ENCODE peak calls at places on chromosomes 11 and 22, in nine cellular contexts. Y, V, H, W, D, P, J, S and M are unnamed samples. For H3K4me1, the result is how much of the 10 kb centered on the place peaks cover.

GRCh38 chr11:27213232-27213660 is 149.8 kb downstream of the CCDC34 start:
- DNase-seq in Y (peak), V (no peak), H (no peak), W (no peak), D (no peak), P (no peak), J (no peak), S (no peak), M (no peak)

GRCh38 chr11:45993438-45994064 is 71.1 kb downstream of the LARGE2 start:
- DNase-seq in Y (no peak), V (no peak), H (no peak), W (peak), D (no peak), P (peak), J (peak), S (no peak), M (no peak)

GRCh38 chr11:10382518-10382917 is 72.5 kb upstream of the AMPD3 start:
- DNase-seq in Y (no peak), V (peak), H (no peak), W (no peak), D (no peak), P (no peak), J (no peak), S (no peak), M (peak)

GRCh38 chr11:67437082-67437821 is at the start of gene PTPRCAP:
- DNase-seq in Y (no peak), V (peak), H (peak), W (no peak), D (no peak), P (no peak), J (no peak), S (no peak), M (no peak)

GRCh38 chr11:102197759-102198158 is 87.5 kb downstream of the YAP1 start:
- DNase-seq in Y (no peak), V (no peak), H (no peak), W (no peak), D (no peak), P (no peak), J (no peak), S (no peak), M (no peak)

GRCh38 chr11:65873280-65874156 is 918 bp upstream of the EFEMP2 start:
- DNase-seq in Y (peak), V (peak), H (peak), W (peak), D (peak), P (peak), J (peak), S (peak), M (peak)

GRCh38 chr11:129815596-129816461 is at the start of gene TMEM45B:
- DNase-seq in Y (no peak), V (no peak), H (peak), W (no peak), D (peak), P (no peak), J (no peak), S (no peak), M (no peak)

GRCh38 chr11:62976109-62976508 is 8.7 kb downstream of the SLC22A6 start:
- DNase-seq in Y (no peak), V (peak), H (no peak), W (no peak), D (no peak), P (no peak), J (no peak), S (no peak), M (no peak)

GRCh38 chr11:36453678-36454077 is 56.4 kb downstream of the TRAF6 start:
- DNase-seq in Y (no peak), V (peak), H (no peak), W (no peak), D (no peak), P (no peak), J (no peak), S (no peak), M (no peak)

GRCh38 chr11:36455658-36456111 is 54.4 kb downstream of the TRAF6 start:
- DNase-seq in Y (peak), V (no peak), H (peak), W (peak), D (peak), P (peak), J (peak), S (peak), M (peak)

GRCh38 chr11:36452987-36453386 is 57.1 kb downstream of the TRAF6 start:
- DNase-seq in Y (no peak), V (no peak), H (no peak), W (no peak), D (no peak), P (no peak), J (no peak), S (no peak), M (no peak)

GRCh38 chr11:36454991-36455611 is 55.0 kb downstream of the TRAF6 start:
- DNase-seq in Y (no peak), V (no peak), H (no peak), W (no peak), D (no peak), P (peak), J (no peak), S (no peak), M (no peak)

GRCh38 chr11:36454551-36454950 is 55.5 kb downstream of the TRAF6 start:
- DNase-seq in Y (no peak), V (no peak), H (no peak), W (no peak), D (no peak), P (no peak), J (no peak), S (no peak), M (no peak)
- H3K4me1 ChIP-seq in Y (under half), V (under half), H (under half), W (under half), D (under half), P (half or more), J (under half), S (under half), M (under half)

DNA sequence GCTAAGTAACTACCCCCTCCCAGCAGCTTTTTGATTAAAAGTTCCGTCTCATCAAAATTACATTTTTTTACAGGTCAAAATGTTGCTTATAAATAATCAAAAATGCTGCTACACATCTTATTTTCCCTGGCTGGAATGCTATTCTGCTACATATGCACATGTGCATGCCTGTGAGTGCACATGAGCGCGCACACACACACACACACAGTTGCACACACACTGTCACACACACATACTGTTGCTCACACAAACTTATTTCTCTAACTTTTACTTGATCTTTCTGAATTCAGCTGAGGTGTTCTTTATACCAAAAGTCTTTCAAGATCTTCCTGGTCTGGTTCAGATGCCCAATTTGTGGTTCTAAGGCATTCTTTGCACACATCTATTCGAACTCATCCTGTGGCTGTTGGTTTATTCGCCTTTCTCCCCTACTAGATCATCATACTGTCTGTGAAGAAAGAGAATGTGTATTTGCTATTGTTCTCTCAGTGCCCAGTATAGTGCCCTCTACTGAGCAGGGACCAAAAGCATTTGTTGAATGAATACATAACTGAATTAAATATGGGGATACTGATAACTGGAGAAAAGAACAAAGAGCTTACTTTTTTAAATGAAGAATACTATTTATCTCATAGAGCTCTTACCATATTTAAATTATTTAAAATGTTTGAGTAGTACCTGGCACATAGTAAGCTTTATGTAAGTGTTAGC is 68.1 kb upstream of the CCDC179 start:
- DNase-seq in Y (no peak), V (no peak), H (no peak), W (no peak), D (no peak), P (no peak), J (no peak), S (no peak), M (no peak)
- TF ChIP-seq CTCF in Y (no peak), V (peak), H (no peak), W (no peak), D (peak), P (no peak), J (no peak), S (no peak), M (no peak)

DNA sequence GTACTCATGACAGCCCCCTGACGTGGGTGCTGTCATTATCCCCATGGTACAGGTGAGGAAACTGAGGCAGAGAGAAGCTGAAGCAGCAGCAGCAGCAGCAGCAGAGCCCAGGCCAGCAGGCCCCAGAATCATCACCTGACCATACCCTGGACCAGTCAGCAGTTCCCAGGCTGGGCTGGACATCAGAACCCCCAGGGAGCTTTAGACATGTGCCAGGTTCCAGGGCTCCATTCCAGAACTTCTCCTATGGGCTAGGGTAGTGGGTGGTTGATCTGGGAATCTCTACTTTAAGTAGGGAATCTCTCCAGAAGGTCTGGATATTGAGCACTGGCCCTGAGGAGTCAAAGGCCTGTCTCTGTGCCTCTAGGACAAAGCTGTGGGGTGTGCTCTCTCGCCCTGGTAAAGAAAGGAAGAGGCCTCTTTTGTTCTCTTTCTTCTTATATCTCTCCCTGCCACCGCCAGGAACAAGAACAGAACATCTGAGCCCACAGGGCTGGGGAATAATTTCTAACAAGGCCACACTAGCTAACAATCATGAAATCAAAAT is 26.6 kb downstream of the MAFF start:
- DNase-seq in Y (no peak), V (no peak), H (no peak), W (no peak), D (no peak), P (no peak), J (no peak), S (no peak), M (no peak)
- H3K4me1 ChIP-seq in Y (under half), V (under half), H (under half), W (under half), D (under half), P (under half), J (under half), S (under half), M (under half)

DNA sequence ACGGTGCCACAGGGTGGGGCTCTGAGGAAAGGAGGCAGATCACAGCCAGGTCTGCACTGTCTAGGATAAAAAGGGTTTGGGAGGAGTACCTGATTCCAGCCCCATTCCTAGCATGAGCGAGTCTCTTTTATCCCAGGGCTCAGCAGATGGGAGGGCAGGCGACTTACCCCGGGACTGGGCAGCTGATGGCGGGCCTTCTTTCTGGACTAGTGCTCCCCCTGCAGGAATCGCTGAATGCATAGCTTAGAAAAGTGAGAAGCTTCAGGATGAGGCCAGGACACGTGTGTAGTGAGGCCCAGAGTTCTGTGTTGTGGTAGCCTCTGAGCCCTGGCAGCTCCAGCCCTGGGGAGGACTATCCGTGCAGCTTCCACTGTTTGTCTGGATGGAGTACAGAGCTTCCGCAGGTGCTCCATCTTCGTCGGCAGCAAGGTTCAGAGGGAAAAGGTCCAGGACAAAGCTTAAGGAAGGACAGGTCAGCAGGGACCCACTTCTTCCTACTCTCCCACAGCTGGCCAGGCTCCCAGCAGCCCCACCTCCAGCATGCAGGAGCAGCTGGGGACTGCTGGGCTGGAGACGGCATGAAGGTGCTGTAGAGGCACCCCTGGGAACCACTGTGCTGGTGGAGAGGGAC is 30.4 kb downstream of the COMMD9 start:
- DNase-seq in Y (peak), V (peak), H (no peak), W (peak), D (peak), P (peak), J (peak), S (peak), M (peak)
- TF ChIP-seq CTCF in Y (peak), V (peak), H (no peak), W (peak), D (peak), P (peak), J (no peak), S (peak), M (no peak)

GRCh38 chr11:13318498-13319295 is 41.1 kb downstream of the BMAL1 start:
- DNase-seq in Y (no peak), V (no peak), H (no peak), W (no peak), D (no peak), P (no peak), J (no peak), S (no peak), M (no peak)
- H3K4me1 ChIP-seq in Y (under half), V (under half), H (under half), W (under half), D (under half), P (half or more), J (under half), S (under half), M (under half)

GRCh38 chr11:108117746-108118371 is 3.5 kb upstream of the ACAT1 start:
- DNase-seq in Y (peak), V (peak), H (no peak), W (no peak), D (no peak), P (no peak), J (no peak), S (no peak), M (no peak)
- TF ChIP-seq CTCF in Y (peak), V (peak), H (no peak), W (no peak), D (peak), P (peak), J (no peak), S (peak), M (peak)

GRCh38 chr11:2092956-2093412 is 46.2 kb downstream of the IGF2 start:
- DNase-seq in Y (no peak), V (no peak), H (peak), W (no peak), D (peak), P (peak), J (peak), S (no peak), M (no peak)

GRCh38 chr11:2093575-2094353 is 45.4 kb downstream of the IGF2 start:
- DNase-seq in Y (no peak), V (no peak), H (peak), W (no peak), D (no peak), P (peak), J (peak), S (no peak), M (no peak)

GRCh38 chr11:2095542-2095941 is 43.6 kb downstream of the IGF2 start:
- DNase-seq in Y (no peak), V (no peak), H (no peak), W (no peak), D (no peak), P (no peak), J (peak), S (no peak), M (no peak)

GRCh38 chr11:2095198-2095520 is 44.0 kb downstream of the IGF2 start:
- DNase-seq in Y (no peak), V (no peak), H (no peak), W (no peak), D (no peak), P (no peak), J (peak), S (no peak), M (no peak)

DNA sequence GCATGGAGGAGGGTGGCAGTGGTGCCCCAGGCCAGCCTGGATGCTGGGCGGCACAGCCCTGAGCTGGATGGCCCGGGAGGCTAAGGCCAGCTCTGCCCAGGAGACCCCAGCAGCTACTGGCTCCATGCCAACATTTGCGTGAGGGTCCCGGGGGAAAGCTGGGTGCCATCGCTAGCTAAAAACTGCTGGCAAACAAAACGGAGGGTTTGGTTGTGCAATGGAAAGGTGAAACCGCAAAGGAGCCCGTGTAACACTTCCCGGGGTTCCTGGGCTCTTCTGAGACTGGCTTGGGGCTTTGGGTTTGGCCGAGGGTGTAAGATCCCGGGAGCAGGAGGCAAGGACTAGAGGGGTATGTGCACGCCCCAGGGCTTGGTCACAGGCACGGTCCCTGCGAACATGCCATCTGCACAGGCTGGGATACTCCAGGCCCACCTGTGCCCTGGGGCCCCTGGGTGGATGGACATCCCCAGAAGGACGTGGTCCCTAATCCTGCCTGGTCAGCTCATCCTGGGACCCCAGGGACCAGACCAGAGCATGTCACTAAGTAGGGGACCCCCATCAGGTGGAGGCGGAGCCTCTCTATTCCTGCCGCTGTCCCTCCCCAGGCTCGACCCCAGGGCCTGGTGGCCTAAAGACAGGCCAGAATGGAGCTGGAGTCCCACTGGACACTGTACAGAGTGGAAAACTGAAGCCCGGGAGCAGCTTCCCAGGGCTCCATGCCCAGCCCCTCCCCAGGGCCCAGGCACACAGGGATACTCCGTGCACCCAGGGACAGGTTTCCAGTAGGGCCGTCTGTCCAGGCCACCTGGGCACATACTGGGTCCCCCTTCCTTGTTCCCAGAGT is 44.6 kb downstream of the IGF2 start:
- DNase-seq in Y (no peak), V (no peak), H (no peak), W (no peak), D (no peak), P (no peak), J (peak), S (no peak), M (no peak)
- H3K4me1 ChIP-seq in Y (under half), V (under half), H (under half), W (under half), D (under half), P (half or more), J (under half), S (under half), M (half or more)

DNA sequence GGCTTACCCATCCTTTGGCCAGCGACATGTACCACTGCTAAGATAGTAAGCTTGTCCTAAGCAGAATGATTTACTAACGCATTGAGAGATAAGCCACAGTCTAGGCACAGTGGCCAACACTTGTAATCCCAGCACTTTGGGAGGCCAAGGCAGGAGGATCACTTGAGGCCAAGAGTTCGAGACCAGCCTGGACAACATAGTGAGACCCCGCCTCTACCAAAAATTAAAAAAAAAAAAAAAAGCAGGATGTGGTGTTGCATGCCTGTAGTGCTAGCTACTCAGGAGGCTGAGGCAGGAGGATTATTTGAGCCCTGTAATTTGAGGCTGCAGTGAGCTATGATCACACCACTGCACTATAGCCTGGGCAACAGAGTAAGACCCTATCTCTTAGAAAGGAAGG is 93.1 kb downstream of the HIPK3 start:
- DNase-seq in Y (no peak), V (no peak), H (no peak), W (no peak), D (no peak), P (no peak), J (no peak), S (no peak), M (no peak)
- TF ChIP-seq CTCF in Y (no peak), V (no peak), H (no peak), W (no peak), D (no peak), P (no peak), J (no peak), S (no peak), M (no peak)

DNA sequence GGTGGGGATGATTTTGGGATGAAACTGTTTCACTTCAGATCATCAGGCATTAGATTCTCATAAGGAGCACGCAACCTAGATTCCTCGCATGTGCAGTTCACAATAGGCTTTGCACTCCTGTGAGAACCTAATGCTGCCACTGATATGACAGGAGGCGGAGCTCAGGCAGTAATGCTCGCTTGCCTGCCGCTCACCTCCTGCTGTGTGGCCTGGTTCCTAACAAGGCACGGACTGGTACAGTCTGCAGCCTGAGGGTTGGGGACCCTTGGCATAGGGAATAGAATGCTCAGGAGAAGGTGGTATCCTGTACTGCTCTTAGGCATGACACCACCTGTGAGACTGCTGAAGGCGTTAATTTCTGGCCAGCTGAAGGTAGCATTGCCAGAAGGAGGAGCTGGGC is 47.0 kb downstream of the STIM1 start:
- DNase-seq in Y (no peak), V (no peak), H (no peak), W (no peak), D (peak), P (no peak), J (no peak), S (no peak), M (no peak)
- H3K4me1 ChIP-seq in Y (under half), V (half or more), H (under half), W (under half), D (under half), P (under half), J (under half), S (under half), M (under half)

GRCh38 chr11:3808846-3809623 is 675 bp downstream of the PGAP2 start:
- DNase-seq in Y (peak), V (peak), H (no peak), W (no peak), D (no peak), P (no peak), J (no peak), S (no peak), M (no peak)
- TF ChIP-seq CTCF in Y (peak), V (peak), H (peak), W (no peak), D (peak), P (peak), J (no peak), S (no peak), M (no peak)